ENCODE peak calls at places on chromosomes 2 and 18, in four cellular contexts. R is neural progenitor cell; U is frontal cortex; Q is stimulated activated CD4-positive, alpha-beta T cell treated with anti-CD3 and anti-CD28 coated beads, Interleukin-15, amount 100 ng/mL, for 24 hours. X is an unnamed sample.

GRCh38 chr2:236568068-236568921 is 1.3 kb upstream of the ACKR3 start:
- DNase-seq in Q (peak), R (peak), U (no peak), X (no peak)

GRCh38 chr18:77376043-77376732 is 126.5 kb downstream of the GALR1 start:
- DNase-seq in Q (no peak), U (no peak), R (no peak), X (no peak)

GRCh38 chr2:46534589-46534988 is 55.2 kb downstream of the TMEM247 start:
- DNase-seq in R (no peak), U (no peak), Q (no peak), X (no peak)

GRCh38 chr2:211534655-211535054 is 978.3 kb downstream of the CPS1 start:
- DNase-seq in U (no peak), R (peak), Q (no peak), X (no peak)

GRCh38 chr2:42901076-42901645 is 108.8 kb upstream of the HAAO start:
- DNase-seq in U (no peak), R (no peak), Q (no peak), X (no peak)

GRCh38 chr2:242022550-242023290 is 153.2 kb downstream of the RTP5 start:
- DNase-seq in Q (no peak), R (no peak), U (no peak), X (no peak)

GRCh38 chr2:131154071-131154531 is 49.0 kb downstream of the PLEKHB2 start:
- DNase-seq in R (peak), U (peak), Q (peak), X (peak)

GRCh38 chr2:95531254-95531771 is 46.8 kb upstream of the TRIM43B start:
- DNase-seq in Q (no peak), U (no peak), R (no peak), X (no peak)

GRCh38 chr2:42792583-42793313 is at the start of gene HAAO:
- DNase-seq in U (peak), Q (peak), R (peak), X (no peak)

GRCh38 chr2:25312958-25313710 is 28.6 kb downstream of the DNMT3A start:
- DNase-seq in U (no peak), Q (peak), R (no peak), X (no peak)

GRCh38 chr2:37471994-37472393 is 127.6 kb downstream of the QPCT start:
- DNase-seq in Q (no peak), U (no peak), R (no peak), X (no peak)

GRCh38 chr2:188601927-188602326 is 310.3 kb downstream of the GULP1 start:
- DNase-seq in Q (no peak), R (no peak), U (no peak), X (no peak)

GRCh38 chr2:21710031-21710430 is 586.3 kb downstream of the TDRD15 start:
- DNase-seq in Q (no peak), U (no peak), R (no peak), X (no peak)

GRCh38 chr2:23654756-23655155 is 269.8 kb downstream of the KLHL29 start:
- DNase-seq in Q (no peak), U (no peak), R (no peak), X (no peak)

GRCh38 chr18:79609841-79610281 is 69.7 kb upstream of the CTDP1 start:
- DNase-seq in R (no peak), Q (no peak), U (no peak), X (no peak)

GRCh38 chr2:189233527-189233926 is 54.0 kb upstream of the COL5A2 start:
- DNase-seq in U (no peak), Q (no peak), R (no peak), X (no peak)

GRCh38 chr2:208285853-208286252 is 19.8 kb downstream of the PIKFYVE start:
- DNase-seq in R (no peak), U (no peak), Q (no peak), X (no peak)

GRCh38 chr2:215652432-215652831 is 216.6 kb upstream of the FN1 start:
- DNase-seq in U (no peak), Q (no peak), R (no peak), X (no peak)

GRCh38 chr2:120547662-120548061 is 188.0 kb upstream of the GLI2 start:
- DNase-seq in Q (no peak), R (no peak), U (no peak), X (no peak)

GRCh38 chr18:25830787-25831186 is 259.6 kb downstream of the SS18 start:
- DNase-seq in R (no peak), Q (no peak), U (no peak), X (no peak)

GRCh38 chr2:43759195-43759594 is 14.6 kb upstream of the DYNC2LI1 start:
- DNase-seq in U (no peak), R (no peak), Q (no peak), X (no peak)

GRCh38 chr2:80392446-80392845 is 87.9 kb upstream of the LRRTM1 start:
- DNase-seq in R (no peak), Q (no peak), U (no peak), X (no peak)

GRCh38 chr2:102442967-102443828 is 20.2 kb downstream of the IL18RAP start:
- DNase-seq in Q (peak), R (peak), U (peak), X (peak)

GRCh38 chr2:235394278-235394828 is 99.5 kb upstream of the AGAP1 start:
- DNase-seq in U (no peak), Q (no peak), R (no peak), X (no peak)

GRCh38 chr2:72676341-72677025 is 149.3 kb downstream of the EXOC6B start:
- DNase-seq in R (no peak), U (no peak), Q (no peak), X (no peak)

X was measured in effector CD8-positive, alpha-beta T cell.